ENCODE peak calls at places on chromosomes 6 and 20, in four cellular contexts. Y is right cardiac atrium, Q is GM23248, N is upper lobe of left lung. H is an unnamed sample.

GRCh38 chr6:137863126-137863996 is 3.7 kb upstream of the TNFAIP3 start:
- DNase-seq in Y (no peak), Q (peak), N (no peak), H (no peak)

GRCh38 chr6:160139420-160139851 is 17.8 kb downstream of the SLC22A1 start:
- DNase-seq in Y (no peak), Q (peak), N (no peak), H (peak)

GRCh38 chr20:819680-820327 is 13.7 kb upstream of the FAM110A start:
- DNase-seq in Y (no peak), Q (no peak), N (no peak), H (no peak)

GRCh38 chr20:43949248-43949647 is 34.6 kb downstream of the TOX2 start:
- DNase-seq in Y (no peak), Q (no peak), N (no peak), H (no peak)

GRCh38 chr6:16670183-16670582 is 91.1 kb downstream of the ATXN1 start:
- DNase-seq in Y (peak), Q (no peak), N (peak), H (no peak)

GRCh38 chr20:6731951-6732580 is 35.4 kb upstream of the BMP2 start:
- DNase-seq in Y (peak), Q (no peak), N (peak), H (no peak)

GRCh38 chr6:167796668-167797031 is 30.1 kb upstream of the AFDN start:
- DNase-seq in Y (no peak), Q (peak), N (no peak), H (no peak)

GRCh38 chr6:4370066-4370465 is 234.7 kb upstream of the ECI2 start:
- DNase-seq in Y (no peak), Q (peak), N (no peak), H (no peak)

GRCh38 chr6:149428606-149429005 is 28.5 kb downstream of the SUMO4 start:
- DNase-seq in Y (no peak), Q (no peak), N (no peak), H (no peak)

GRCh38 chr6:15496345-15497131 is 166.3 kb downstream of the DTNBP1 start:
- DNase-seq in Y (no peak), Q (no peak), N (no peak), H (no peak)

GRCh38 chr6:132962936-132963579 is 148.7 kb downstream of the RPS12 start:
- DNase-seq in Y (peak), Q (peak), N (peak), H (peak)

GRCh38 chr6:159904497-159904911 is 13.7 kb downstream of the MAS1 start:
- DNase-seq in Y (no peak), Q (no peak), N (no peak), H (no peak)

GRCh38 chr6:170082067-170082466 is 208.8 kb downstream of the DLL1 start:
- DNase-seq in Y (peak), Q (no peak), N (peak), H (no peak)

GRCh38 chr6:1406306-1407058 is 17.1 kb downstream of the FOXF2 start:
- DNase-seq in Y (no peak), Q (peak), N (no peak), H (no peak)

GRCh38 chr6:47094351-47094925 is 52.3 kb upstream of the ADGRF1 start:
- DNase-seq in Y (no peak), Q (no peak), N (no peak), H (no peak)

GRCh38 chr6:72084992-72085569 is 198.7 kb downstream of the RIMS1 start:
- DNase-seq in Y (no peak), Q (peak), N (no peak), H (no peak)

GRCh38 chr20:58714340-58714922 is 21.8 kb downstream of the NPEPL1 start:
- DNase-seq in Y (no peak), Q (no peak), N (peak), H (no peak)

GRCh38 chr6:39335780-39336541 is 13.5 kb upstream of the KCNK16 start:
- DNase-seq in Y (no peak), Q (no peak), N (no peak), H (no peak)

GRCh38 chr6:134722996-134723871 is 226.7 kb downstream of the ALDH8A1 start:
- DNase-seq in Y (no peak), Q (peak), N (no peak), H (peak)

GRCh38 chr6:53233309-53233708 is 84.7 kb upstream of the GCM1 start:
- DNase-seq in Y (no peak), Q (no peak), N (no peak), H (no peak)

GRCh38 chr6:14690120-14691056 is 555.5 kb upstream of the JARID2 start:
- DNase-seq in Y (no peak), Q (no peak), N (no peak), H (no peak)

GRCh38 chr20:24651171-24651972 is 181.9 kb downstream of the SYNDIG1 start:
- DNase-seq in Y (no peak), Q (peak), N (no peak), H (no peak)

GRCh38 chr6:127267742-127268588 is 1.3 kb downstream of the RNF146 start:
- DNase-seq in Y (no peak), Q (peak), N (no peak), H (no peak)

GRCh38 chr6:170093658-170094596 is 197.0 kb downstream of the DLL1 start:
- DNase-seq in Y (peak), Q (no peak), N (peak), H (no peak)

GRCh38 chr6:86934365-86934764 is 3.0 kb upstream of the HTR1E start:
- DNase-seq in Y (no peak), Q (no peak), N (no peak), H (no peak)

GRCh38 chr6:157762636-157763035 is 60.4 kb upstream of the SNX9 start:
- DNase-seq in Y (no peak), Q (peak), N (no peak), H (no peak)

GRCh38 chr20:48541581-48542071 is 286.2 kb downstream of the PREX1 start:
- DNase-seq in Y (no peak), Q (no peak), N (no peak), H (no peak)

GRCh38 chr20:48536206-48536605 is 291.6 kb downstream of the PREX1 start:
- DNase-seq in Y (no peak), Q (no peak), N (no peak), H (no peak)

GRCh38 chr20:48538058-48538825 is 289.6 kb downstream of the PREX1 start:
- DNase-seq in Y (no peak), Q (peak), N (no peak), H (peak)

GRCh38 chr20:48535556-48535955 is 292.2 kb downstream of the PREX1 start:
- DNase-seq in Y (no peak), Q (no peak), N (no peak), H (no peak)

DNA sequence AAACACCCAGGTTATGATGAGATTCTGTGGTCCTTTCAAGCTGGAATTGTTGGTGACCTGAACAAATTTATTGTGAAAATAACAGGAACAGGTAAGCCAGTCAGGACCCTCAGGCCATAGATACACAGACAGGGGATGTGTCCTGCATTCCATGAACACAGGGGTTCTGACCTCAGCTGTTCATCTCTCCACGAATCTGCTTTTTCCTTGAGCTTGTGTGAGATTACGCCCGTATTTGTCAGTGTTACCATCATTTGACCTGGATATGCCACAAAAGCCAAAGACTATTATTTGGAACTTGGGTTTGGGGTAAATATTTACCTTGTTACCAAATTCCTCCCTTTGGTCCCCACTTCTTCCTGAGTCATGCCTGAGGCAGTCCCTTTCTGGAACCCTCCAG is 288.9 kb downstream of the PREX1 start:
- DNase-seq in Y (no peak), Q (no peak), N (no peak), H (no peak)
- H3K4me3 ChIP-seq in Y (no peak), Q (no peak), N (no peak), H (no peak)

DNA sequence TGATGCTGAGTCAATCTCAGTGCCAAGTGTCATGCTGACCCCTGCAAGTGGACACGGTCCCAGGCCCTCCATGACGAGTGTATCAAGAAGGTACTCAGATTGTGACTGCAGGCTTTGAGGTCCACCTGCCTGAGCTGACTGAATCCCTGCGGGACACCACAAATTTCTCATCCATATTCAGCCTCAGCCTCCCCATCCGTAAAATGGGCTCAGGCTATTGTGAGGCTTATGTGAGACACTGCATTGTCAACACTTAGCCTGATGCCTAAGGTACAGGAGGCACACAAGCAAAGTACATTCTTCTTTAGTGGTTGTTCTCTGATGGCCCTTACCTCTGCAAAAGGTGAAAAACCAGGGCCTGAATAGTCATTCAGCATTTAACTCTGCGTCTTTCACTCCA is 70.4 kb upstream of the NFATC2 start:
- DNase-seq in Y (no peak), Q (no peak), N (no peak), H (no peak)
- H3K4me3 ChIP-seq in Y (no peak), Q (no peak), N (no peak), H (no peak)

DNA sequence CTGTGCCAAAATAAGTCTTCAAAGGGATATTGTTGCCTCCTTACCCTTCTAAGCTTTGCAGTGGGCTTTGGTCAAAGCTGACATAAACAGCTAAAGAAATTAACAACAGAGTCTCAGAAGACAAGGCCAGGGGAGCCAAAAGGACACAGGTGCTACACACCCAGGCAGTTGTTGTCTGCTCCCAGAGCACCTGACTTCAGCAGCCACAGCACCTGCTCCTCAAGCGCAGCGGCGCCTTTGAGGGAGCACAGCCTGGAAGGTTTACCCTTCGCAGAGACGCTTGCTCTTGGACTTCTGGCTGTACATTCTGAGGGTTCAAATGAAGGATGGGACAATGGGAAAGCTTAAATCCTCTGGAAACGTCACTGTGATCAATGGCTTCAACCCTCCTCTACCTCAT is 16.6 kb downstream of the B4GALT5 start:
- DNase-seq in Y (no peak), Q (no peak), N (peak), H (no peak)
- H3K4me3 ChIP-seq in Y (no peak), Q (no peak), N (no peak), H (no peak)

DNA sequence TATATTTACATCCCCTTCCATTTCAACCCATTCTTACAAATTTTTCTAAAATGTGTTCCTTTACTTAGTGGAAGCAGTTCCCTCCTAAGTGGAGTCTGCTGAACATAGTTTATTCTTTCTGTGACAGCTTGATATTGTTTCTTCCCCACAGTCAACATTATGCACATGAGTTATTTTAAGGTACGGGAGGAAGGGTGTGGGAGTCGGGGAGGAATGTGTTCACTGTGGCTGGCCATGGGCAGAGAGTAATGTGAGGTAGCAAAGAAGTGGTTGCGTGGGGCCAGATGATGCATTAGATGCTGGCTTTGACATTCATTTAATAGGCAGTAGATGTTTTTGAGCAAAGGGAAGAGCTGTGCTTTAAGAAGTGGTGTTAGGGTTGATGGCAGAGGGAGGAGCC is 98.5 kb downstream of the ARMC2 start:
- DNase-seq in Y (no peak), Q (peak), N (no peak), H (no peak)
- H3K4me3 ChIP-seq in Y (no peak), Q (no peak), N (no peak), H (no peak)

DNA sequence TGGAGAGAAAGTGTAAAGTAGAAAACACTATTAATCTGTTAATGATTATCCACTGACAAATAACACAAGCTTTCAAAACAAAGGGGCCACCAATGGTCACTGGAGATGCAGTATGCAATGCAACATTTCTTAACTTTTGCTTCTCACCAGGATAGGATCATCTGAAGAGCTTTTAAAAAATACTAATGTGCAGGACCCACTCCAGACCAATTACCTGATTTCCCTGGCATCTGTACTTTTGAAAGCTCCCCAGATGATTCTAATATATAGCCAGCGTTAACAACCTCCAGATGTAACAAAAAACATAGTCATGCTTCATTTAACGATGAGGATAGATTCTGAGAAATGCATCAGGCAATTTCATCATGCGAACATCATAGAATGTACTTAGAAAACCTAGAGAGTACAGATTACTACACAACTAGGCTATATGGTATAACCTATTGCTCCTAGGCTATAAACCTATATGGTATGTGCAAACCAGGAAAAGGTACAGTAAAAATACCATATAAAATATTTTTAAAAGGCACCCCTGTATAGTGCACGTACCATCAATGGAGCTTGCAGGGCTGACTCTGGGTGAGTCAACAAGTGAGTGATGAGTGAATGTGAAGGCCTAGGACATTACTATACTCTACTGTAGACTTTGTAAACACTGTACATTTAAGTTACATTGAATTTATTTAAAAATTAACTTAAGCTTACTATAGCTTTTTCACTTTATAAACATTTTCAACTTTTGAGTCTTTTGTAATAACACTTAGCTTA is 69.2 kb downstream of the ATG5 start:
- DNase-seq in Y (no peak), Q (peak), N (no peak), H (peak)
- H3K4me3 ChIP-seq in Y (no peak), Q (peak), N (no peak), H (no peak)

H was measured in HFF-Myc.